ENCODE peak calls at places on chromosome 18, in six cellular contexts. T is OCI-LY7, R is psoas muscle, A is AG10803, W is HL-60, L is coronary artery. F is an unnamed sample.

GRCh38 chr18:23529597-23529996 is 26.3 kb downstream of the RMC1 start:
- DNase-seq in T (no peak), R (no peak), A (peak; percentile 40), W (peak; percentile 90), L (no peak), F (peak; percentile 88)

GRCh38 chr18:24544141-24544498 is 83.7 kb downstream of the HRH4 start:
- DNase-seq in T (peak; percentile 21), R (no peak), A (peak; percentile 18), W (peak; percentile 3), L (no peak), F (peak; percentile 61)

GRCh38 chr18:75524852-75525251 is 97.3 kb upstream of the SMIM21 start:
- DNase-seq in T (no peak), R (no peak), A (no peak), W (no peak), L (no peak), F (no peak)

GRCh38 chr18:36399055-36399454 is 101.5 kb downstream of the FHOD3 start:
- DNase-seq in T (no peak), R (no peak), A (no peak), W (no peak), L (peak; percentile 40), F (peak; percentile 15)

GRCh38 chr18:8800041-8800441 is 94.7 kb downstream of the MTCL1 start:
- DNase-seq in T (no peak), R (peak; percentile 82), A (peak; percentile 97), W (no peak), L (no peak), F (no peak)

GRCh38 chr18:26405190-26405781 is 143.1 kb downstream of the KCTD1 start:
- DNase-seq in T (peak; percentile 61), R (no peak), A (peak; percentile 65), W (no peak), L (no peak), F (peak; percentile 64)

GRCh38 chr18:57051019-57051418 is 95.9 kb upstream of the BOD1L2 start:
- DNase-seq in T (no peak), R (no peak), A (no peak), W (no peak), L (no peak), F (no peak)

GRCh38 chr18:27608742-27609141 is 423.6 kb upstream of the CHST9 start:
- DNase-seq in T (peak; percentile 6), R (no peak), A (no peak), W (no peak), L (no peak), F (peak; percentile 37)

GRCh38 chr18:33761363-33761762 is 183.3 kb downstream of the ASXL3 start:
- DNase-seq in T (peak; percentile 58), R (no peak), A (peak; percentile 23), W (no peak), L (no peak), F (peak; percentile 22)

GRCh38 chr18:37673196-37673595 is 107.6 kb upstream of the CELF4 start:
- DNase-seq in T (no peak), R (no peak), A (no peak), W (no peak), L (no peak), F (no peak)

GRCh38 chr18:907880-908512 is 3.3 kb downstream of the ADCYAP1 start:
- DNase-seq in T (no peak), R (peak; percentile 46), A (no peak), W (no peak), L (no peak), F (no peak)

GRCh38 chr18:907171-907879 is 2.7 kb downstream of the ADCYAP1 start:
- DNase-seq in T (no peak), R (peak; percentile 46), A (no peak), W (no peak), L (no peak), F (no peak)

GRCh38 chr18:905948-906415 is 1.3 kb downstream of the ADCYAP1 start:
- DNase-seq in T (no peak), R (no peak), A (no peak), W (no peak), L (no peak), F (no peak)

GRCh38 chr18:905307-905947 is 756 bp downstream of the ADCYAP1 start:
- DNase-seq in T (no peak), R (no peak), A (no peak), W (no peak), L (no peak), F (no peak)

GRCh38 chr18:906416-907170 is 1.9 kb downstream of the ADCYAP1 start:
- DNase-seq in T (no peak), R (no peak), A (no peak), W (no peak), L (no peak), F (no peak)
- TF ChIP-seq CTCF in T (no peak), R (no peak), A (no peak), W (no peak), L (no peak), F (no peak)

GRCh38 chr18:46770708-46771107 is 13.9 kb upstream of the ST8SIA5 start:
- DNase-seq in T (no peak), R (no peak), A (no peak), W (no peak), L (no peak), F (no peak)

GRCh38 chr18:46768166-46768921 is 11.5 kb upstream of the ST8SIA5 start:
- DNase-seq in T (no peak), R (no peak), A (no peak), W (no peak), L (no peak), F (no peak)

GRCh38 chr18:46767217-46767616 is 10.4 kb upstream of the ST8SIA5 start:
- DNase-seq in T (no peak), R (no peak), A (no peak), W (peak; percentile 26), L (no peak), F (no peak)

GRCh38 chr18:46771141-46771540 is 14.3 kb upstream of the ST8SIA5 start:
- DNase-seq in T (no peak), R (no peak), A (no peak), W (no peak), L (no peak), F (no peak)

DNA sequence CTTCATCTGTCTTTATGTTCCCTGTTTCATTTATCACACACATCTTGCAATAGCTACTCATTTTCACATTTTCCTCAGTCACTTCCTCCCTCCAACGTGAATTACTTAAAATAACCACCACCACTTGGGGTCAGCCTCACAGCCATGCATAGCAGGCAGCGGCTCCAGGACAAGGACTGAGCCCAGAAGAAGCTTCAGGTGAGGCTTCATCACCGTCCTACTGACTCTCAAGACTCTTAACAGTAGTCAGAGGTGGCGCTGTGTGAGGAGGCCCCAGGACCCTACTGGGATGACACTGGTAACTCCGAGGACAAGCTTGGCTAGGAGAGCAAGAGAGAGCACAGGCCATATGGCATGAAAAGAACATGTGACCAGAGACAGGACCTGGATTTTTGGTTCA is 15.5 kb upstream of the ST8SIA5 start:
- DNase-seq in T (peak; percentile 11), R (no peak), A (no peak), W (no peak), L (no peak), F (no peak)
- TF ChIP-seq CTCF in T (peak; percentile 45), R (no peak), A (no peak), W (peak; percentile 1), L (no peak), F (no peak)

DNA sequence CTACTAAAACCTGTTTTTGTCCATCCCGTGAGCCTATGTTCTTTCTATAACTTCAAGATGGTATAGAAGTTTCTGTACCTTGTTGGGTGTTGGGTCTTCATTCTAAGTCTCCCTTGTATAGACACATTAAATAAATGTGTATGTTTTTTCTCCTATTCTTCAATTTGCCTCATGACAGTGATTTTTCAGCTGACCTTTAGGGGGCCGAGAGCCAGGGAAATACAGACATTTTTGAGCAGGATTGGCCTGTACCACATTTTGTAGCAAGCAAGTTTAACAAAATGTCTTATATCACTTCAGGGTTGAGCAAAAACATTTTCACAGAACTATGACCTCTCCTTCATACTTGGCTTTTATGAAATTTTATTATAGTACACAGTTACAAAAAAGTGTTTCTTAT is 495.4 kb upstream of the CDH7 start:
- DNase-seq in T (no peak), R (no peak), A (no peak), W (no peak), L (no peak), F (no peak)
- TF ChIP-seq CTCF in T (no peak), R (no peak), A (no peak), W (no peak), L (no peak), F (no peak)

GRCh38 chr18:52716926-52717325 is 376.9 kb downstream of the DCC start:
- DNase-seq in T (no peak), R (no peak), A (peak; percentile 22), W (no peak), L (no peak), F (no peak)
- TF ChIP-seq CTCF in T (no peak), R (no peak), A (peak; percentile 32), W (no peak), L (no peak), F (no peak)

GRCh38 chr18:11512096-11513030 is 97.0 kb upstream of the SLC35G4 start:
- DNase-seq in T (peak; percentile 54), R (no peak), A (peak; percentile 21), W (no peak), L (no peak), F (peak; percentile 68)
- TF ChIP-seq CTCF in T (peak; percentile 62), R (peak; percentile 48), A (peak; percentile 37), W (no peak), L (no peak), F (peak; percentile 74)

GRCh38 chr18:59096098-59096779 is 43.4 kb upstream of the SEC11C start:
- DNase-seq in T (no peak), R (no peak), A (no peak), W (no peak), L (no peak), F (no peak)
- TF ChIP-seq CTCF in T (no peak), R (no peak), A (no peak), W (no peak), L (no peak), F (no peak)

GRCh38 chr18:59057493-59057795 is 82.2 kb upstream of the SEC11C start:
- DNase-seq in T (no peak), R (no peak), A (no peak), W (no peak), L (no peak), F (no peak)
- TF ChIP-seq CTCF in T (peak; percentile 41), R (no peak), A (no peak), W (no peak), L (no peak), F (no peak)